ENCODE peak calls at places on chromosomes 3 and 15, in ten cellular contexts. Q, L, R, W, P, I, C, M, S and N are unnamed samples.

GRCh38 chr15:38072507-38073277 is 138.3 kb downstream of the TMCO5A start:
- DNase-seq in I (peak), C (peak), M (peak), P (no peak), W (peak), Q (peak), S (peak), L (peak), R (peak), N (no peak)

GRCh38 chr3:12953201-12953712 is 111.9 kb upstream of the RPL32 start:
- DNase-seq in W (no peak), R (no peak), L (no peak), P (no peak), S (no peak), Q (no peak), I (no peak), C (no peak), M (no peak), N (no peak)

GRCh38 chr3:143934791-143935190 is 36.8 kb upstream of the DIPK2A start:
- DNase-seq in M (no peak), C (no peak), W (no peak), R (no peak), L (no peak), Q (no peak), P (no peak), S (no peak), I (no peak), N (no peak)

GRCh38 chr15:34616613-34617012 is 33.2 kb upstream of the GOLGA8B start:
- DNase-seq in R (no peak), Q (no peak), L (no peak), P (no peak), M (no peak), S (no peak), W (no peak), I (no peak), C (peak), N (no peak)

GRCh38 chr3:13705702-13706280 is 156.9 kb downstream of the FBLN2 start:
- DNase-seq in M (peak), L (no peak), P (no peak), W (peak), I (no peak), C (no peak), S (no peak), Q (no peak), R (no peak), N (peak)

GRCh38 chr15:68228143-68228970 is 1.2 kb downstream of the CLN6 start:
- DNase-seq in Q (no peak), C (peak), M (peak), R (peak), S (peak), W (peak), P (no peak), L (no peak), I (no peak), N (no peak)

GRCh38 chr15:73822998-73823397 is 50.4 kb upstream of the TBC1D21 start:
- DNase-seq in M (no peak), P (no peak), R (no peak), I (no peak), C (peak), W (no peak), S (peak), Q (peak), L (no peak), N (no peak)

GRCh38 chr15:80582816-80583423 is 112.2 kb upstream of the ABHD17C start:
- DNase-seq in Q (no peak), W (peak), M (peak), C (no peak), S (no peak), P (no peak), I (no peak), R (no peak), L (no peak), N (no peak)

GRCh38 chr3:86563358-86563970 is 427.5 kb downstream of the VGLL3 start:
- DNase-seq in I (no peak), W (no peak), L (peak), Q (no peak), C (peak), P (peak), M (no peak), S (no peak), R (peak), N (no peak)

GRCh38 chr15:48358229-48358641 is 27.0 kb downstream of the DUT start:
- DNase-seq in C (peak), Q (no peak), W (no peak), S (no peak), M (no peak), P (no peak), R (peak), I (no peak), L (peak), N (no peak)

GRCh38 chr3:49570033-49570654 is 15.9 kb downstream of the BSN start:
- DNase-seq in P (no peak), R (no peak), S (no peak), M (no peak), I (no peak), L (no peak), W (no peak), C (no peak), Q (no peak), N (no peak)

GRCh38 chr3:180011927-180012326 is 24.8 kb downstream of the PEX5L start:
- DNase-seq in W (no peak), M (no peak), R (no peak), L (no peak), P (no peak), I (no peak), C (no peak), Q (no peak), S (no peak), N (no peak)

GRCh38 chr3:15989419-15989818 is 185.1 kb upstream of the GALNT15 start:
- DNase-seq in L (no peak), Q (no peak), P (no peak), C (no peak), W (no peak), M (no peak), R (no peak), S (no peak), I (no peak), N (no peak)

GRCh38 chr3:64408770-64409169 is 183.5 kb upstream of the PRICKLE2 start:
- DNase-seq in Q (no peak), R (no peak), C (no peak), L (no peak), W (no peak), S (no peak), I (no peak), P (no peak), M (no peak), N (no peak)

GRCh38 chr3:185586644-185586964 is 509 bp downstream of the SENP2 start:
- DNase-seq in S (no peak), C (no peak), R (no peak), I (no peak), M (peak), L (no peak), P (no peak), W (no peak), Q (no peak), N (no peak)

GRCh38 chr3:52452570-52453221 is 1.1 kb downstream of the TNNC1 start:
- DNase-seq in M (no peak), W (no peak), R (no peak), C (no peak), Q (no peak), P (no peak), I (no peak), L (no peak), S (no peak), N (no peak)

GRCh38 chr3:76864375-76864774 is 175.5 kb upstream of the ROBO2 start:
- DNase-seq in R (no peak), P (no peak), W (no peak), S (no peak), Q (no peak), I (no peak), L (no peak), C (no peak), M (no peak), N (no peak)

GRCh38 chr3:147756478-147756877 is 347.3 kb downstream of the ZIC1 start:
- DNase-seq in P (no peak), I (no peak), C (no peak), Q (no peak), L (no peak), S (no peak), W (no peak), M (no peak), R (no peak), N (no peak)

GRCh38 chr3:133301194-133301593 is 98.7 kb upstream of the BFSP2 start:
- DNase-seq in P (peak), M (no peak), Q (no peak), L (no peak), W (no peak), S (no peak), R (no peak), C (peak), I (no peak), N (no peak)

GRCh38 chr15:100863406-100864198 is 16.0 kb upstream of the ALDH1A3 start:
- DNase-seq in I (peak), Q (no peak), P (no peak), W (no peak), C (peak), R (no peak), M (peak), L (no peak), S (no peak), N (no peak)

GRCh38 chr3:14263317-14264005 is 84.8 kb downstream of the LSM3 start:
- DNase-seq in R (no peak), W (no peak), P (no peak), C (no peak), I (no peak), M (no peak), L (no peak), S (no peak), Q (no peak), N (no peak)

GRCh38 chr3:58414538-58415197 is 19.0 kb downstream of the PDHB start:
- DNase-seq in I (no peak), R (peak), L (peak), C (peak), M (no peak), Q (peak), S (peak), P (no peak), W (no peak), N (no peak)

GRCh38 chr3:190877925-190878324 is 15.4 kb upstream of the GMNC start:
- DNase-seq in C (no peak), R (no peak), W (no peak), P (no peak), L (no peak), I (no peak), M (no peak), Q (no peak), S (peak), N (no peak)
- TF ChIP-seq CTCF in C (peak), R (peak), W (no peak), P (no peak), L (peak), I (no peak), M (peak), Q (peak), S (peak), N (peak)

GRCh38 chr3:46978985-46979944 is at the start of gene NBEAL2:
- DNase-seq in L (peak), Q (peak), I (peak), R (peak), S (peak), P (peak), M (peak), C (peak), W (peak), N (peak)
- TF ChIP-seq CTCF in L (no peak), Q (peak), I (no peak), R (no peak), S (no peak), P (no peak), M (no peak), C (no peak), W (peak), N (no peak)

GRCh38 chr15:86629409-86629808 is 549.7 kb downstream of the AGBL1 start:
- DNase-seq in I (no peak), L (no peak), W (no peak), S (no peak), R (no peak), P (no peak), C (peak), Q (no peak), M (no peak), N (no peak)

GRCh38 chr15:86623236-86623635 is 543.6 kb downstream of the AGBL1 start:
- DNase-seq in Q (no peak), W (no peak), L (no peak), C (no peak), S (no peak), I (no peak), P (no peak), R (no peak), M (no peak), N (no peak)

GRCh38 chr15:86620113-86620512 is 540.4 kb downstream of the AGBL1 start:
- DNase-seq in I (no peak), S (no peak), L (no peak), P (no peak), C (no peak), Q (no peak), R (no peak), W (no peak), M (no peak), N (no peak)

GRCh38 chr15:86620636-86621349 is 541.1 kb downstream of the AGBL1 start:
- DNase-seq in C (peak), W (no peak), S (no peak), M (no peak), Q (no peak), P (no peak), I (no peak), R (no peak), L (no peak), N (no peak)

DNA sequence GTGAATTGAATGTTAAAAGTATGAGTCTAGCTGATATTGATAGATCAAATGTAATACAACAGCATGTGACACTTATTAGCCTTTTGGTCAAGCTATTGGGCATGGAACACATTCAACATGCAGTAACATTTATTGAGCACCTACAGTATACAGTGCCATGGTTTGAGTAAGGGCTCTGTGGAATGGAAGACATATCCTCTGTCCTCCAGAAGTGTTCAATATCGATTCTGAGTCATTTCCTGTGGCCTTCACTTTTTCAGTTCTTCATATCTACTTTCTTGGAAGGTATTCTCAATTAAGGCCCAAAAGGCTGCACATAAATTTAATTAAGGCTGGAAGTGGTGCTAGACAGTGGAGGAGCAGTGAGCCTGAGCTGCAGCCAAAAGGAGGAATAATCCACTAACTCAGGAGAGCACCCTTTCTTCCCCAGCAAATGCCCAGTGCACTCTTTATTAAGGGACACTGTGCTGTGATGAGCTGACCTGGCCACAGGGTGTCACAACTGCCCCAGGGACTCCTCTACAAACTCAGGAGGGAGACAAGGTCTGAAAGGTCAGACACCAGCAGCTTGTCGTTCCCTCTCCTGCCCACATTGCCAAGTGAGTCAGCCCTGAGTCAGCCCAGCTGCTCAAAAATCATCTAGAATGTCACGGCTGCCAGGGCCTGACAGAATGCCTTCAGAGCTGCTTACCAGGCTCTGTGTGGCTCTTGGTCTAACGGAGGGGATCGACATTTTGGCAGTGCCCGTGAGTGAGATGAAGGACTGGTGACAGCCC is 544.8 kb downstream of the AGBL1 start:
- DNase-seq in I (peak), W (peak), C (peak), P (peak), Q (peak), R (no peak), M (peak), L (no peak), S (peak), N (no peak)
- TF ChIP-seq CTCF in I (peak), W (peak), C (peak), P (peak), Q (peak), R (no peak), M (peak), L (peak), S (peak), N (no peak)

DNA sequence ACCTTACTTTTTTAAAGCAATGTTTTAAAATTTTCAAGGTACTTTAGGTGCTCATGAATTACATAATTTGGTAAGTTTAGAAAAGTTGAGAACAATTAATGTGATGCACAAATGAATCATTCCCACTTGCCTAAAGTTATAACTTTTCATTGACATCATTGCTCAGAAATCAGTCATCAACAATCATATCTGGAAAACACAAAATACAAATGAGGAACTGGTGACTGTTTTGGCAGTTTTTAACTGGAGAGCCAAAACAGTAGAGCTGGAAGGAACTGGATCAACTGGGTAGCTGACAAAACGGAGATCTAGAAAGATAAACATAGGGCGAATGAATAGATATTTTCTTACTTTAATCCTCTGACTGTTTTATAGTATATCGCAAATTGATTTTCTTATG is 767.1 kb downstream of the IGSF11 start:
- DNase-seq in C (no peak), W (no peak), Q (no peak), R (no peak), M (no peak), I (no peak), P (no peak), S (no peak), L (no peak), N (no peak)
- TF ChIP-seq CTCF in C (no peak), W (no peak), Q (no peak), R (no peak), M (no peak), I (no peak), P (no peak), S (no peak), L (no peak), N (no peak)

DNA sequence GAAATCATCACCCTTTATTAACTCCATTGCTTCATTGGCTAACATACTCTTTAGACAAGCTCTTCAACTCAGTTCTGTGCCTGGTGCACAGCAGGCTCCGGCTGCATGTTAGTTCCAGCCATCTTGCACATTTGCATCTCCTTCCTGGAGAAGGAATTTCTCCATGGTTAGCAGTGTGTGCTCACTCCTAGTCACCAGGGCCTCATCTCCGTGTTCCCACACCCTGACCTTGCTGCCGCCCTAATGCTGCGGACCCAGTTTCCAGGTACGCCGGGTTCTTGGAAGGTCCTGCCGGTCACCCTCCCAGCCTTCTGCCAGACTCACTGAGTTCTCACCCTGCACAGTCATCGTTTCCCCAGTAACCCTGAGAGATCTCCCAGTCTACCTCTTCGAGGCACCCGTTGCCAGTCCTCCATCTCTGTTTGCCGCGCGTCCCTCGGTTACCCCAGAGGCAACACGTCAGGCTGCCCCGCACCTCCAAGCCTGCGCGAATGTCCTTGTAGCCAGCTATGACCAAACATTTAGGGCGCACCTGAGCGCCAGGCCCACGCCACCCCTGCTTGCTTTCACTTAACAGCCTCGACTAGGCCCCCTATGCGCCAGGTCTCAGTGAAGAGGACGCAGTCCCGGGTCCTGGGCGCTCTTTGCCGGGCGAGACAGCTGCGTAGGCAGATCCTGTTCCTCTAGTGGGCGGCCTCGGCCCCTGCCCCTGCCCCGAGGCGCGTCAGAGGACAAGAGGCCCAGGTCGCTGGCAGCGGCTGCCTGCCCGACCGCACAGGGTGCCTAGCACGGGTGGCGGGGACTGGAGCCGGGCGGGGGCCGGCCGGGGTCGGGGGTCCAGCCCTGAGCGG is 744 bp upstream of the ZNF592 start:
- DNase-seq in R (no peak), S (peak), C (peak), P (no peak), L (peak), I (peak), M (peak), Q (peak), W (peak), N (peak)
- TF ChIP-seq CTCF in R (no peak), S (no peak), C (no peak), P (peak), L (no peak), I (peak), M (no peak), Q (no peak), W (no peak), N (no peak)

GRCh38 chr15:65404196-65404872 is 18.4 kb downstream of the IGDCC4 start:
- DNase-seq in R (no peak), Q (no peak), P (no peak), W (no peak), M (no peak), C (no peak), I (no peak), S (no peak), L (no peak), N (no peak)

GRCh38 chr15:65401607-65402240 is 21.0 kb downstream of the IGDCC4 start:
- DNase-seq in I (no peak), P (no peak), R (no peak), M (no peak), Q (no peak), S (no peak), W (no peak), L (no peak), C (no peak), N (no peak)

GRCh38 chr15:65405793-65406192 is 17.0 kb downstream of the IGDCC4 start:
- DNase-seq in R (no peak), M (no peak), W (no peak), I (no peak), P (no peak), C (no peak), L (no peak), S (no peak), Q (no peak), N (no peak)

GRCh38 chr15:65400760-65401606 is 21.8 kb downstream of the IGDCC4 start:
- DNase-seq in W (no peak), L (peak), M (no peak), Q (peak), S (peak), P (no peak), R (peak), I (peak), C (peak), N (no peak)

GRCh38 chr15:65402971-65403370 is 19.8 kb downstream of the IGDCC4 start:
- DNase-seq in P (no peak), R (no peak), Q (no peak), I (no peak), W (no peak), L (no peak), S (no peak), M (no peak), C (no peak), N (no peak)
- TF ChIP-seq CTCF in P (no peak), R (no peak), Q (no peak), I (no peak), W (no peak), L (no peak), S (no peak), M (no peak), C (no peak), N (no peak)

GRCh38 chr3:139793408-139793807 is 115.6 kb upstream of the NMNAT3 start:
- DNase-seq in W (no peak), M (no peak), S (no peak), C (no peak), I (no peak), Q (no peak), L (no peak), R (no peak), P (no peak), N (no peak)
- TF ChIP-seq CTCF in W (no peak), M (no peak), S (no peak), C (no peak), I (no peak), Q (no peak), L (no peak), R (no peak), P (no peak), N (no peak)